ENCODE peak calls at places on chromosome 11, in four cellular contexts. One of them, this sample, is unnamed.

GRCh38 chr11:66192181-66192888 is 76.1 kb upstream of the RAB1B start:
- DNase-seq in A549: no peak
- DNase-seq in fibroblast of lung: no peak
- DNase-seq in hepatocyte: peak
- DNase-seq in this sample: no peak

GRCh38 chr11:129386795-129387390 is 11.2 kb downstream of the BARX2 start:
- DNase-seq in A549: no peak
- DNase-seq in fibroblast of lung: no peak
- DNase-seq in hepatocyte: peak
- DNase-seq in this sample: no peak

GRCh38 chr11:20112291-20113146 is 47.8 kb downstream of the DBX1 start:
- DNase-seq in A549: peak
- DNase-seq in fibroblast of lung: peak
- DNase-seq in hepatocyte: peak
- DNase-seq in this sample: peak

GRCh38 chr11:17686185-17686980 is 33.0 kb upstream of the MYOD1 start:
- DNase-seq in A549: no peak
- DNase-seq in fibroblast of lung: no peak
- DNase-seq in hepatocyte: no peak
- DNase-seq in this sample: no peak

GRCh38 chr11:17780668-17781067 is 46.1 kb downstream of the KCNC1 start:
- DNase-seq in A549: no peak
- DNase-seq in fibroblast of lung: no peak
- DNase-seq in hepatocyte: no peak
- DNase-seq in this sample: no peak

GRCh38 chr11:105229257-105229656 is 89.7 kb upstream of the CARD18 start:
- DNase-seq in A549: no peak
- DNase-seq in fibroblast of lung: peak
- DNase-seq in hepatocyte: no peak
- DNase-seq in this sample: no peak

GRCh38 chr11:117407016-117407415 is 79.4 kb downstream of the CEP164 start:
- DNase-seq in A549: no peak
- DNase-seq in fibroblast of lung: no peak
- DNase-seq in hepatocyte: no peak
- DNase-seq in this sample: no peak

GRCh38 chr11:41245184-41245583 is 214.3 kb downstream of the LRRC4C start:
- DNase-seq in A549: no peak
- DNase-seq in fibroblast of lung: no peak
- DNase-seq in hepatocyte: no peak
- DNase-seq in this sample: no peak

GRCh38 chr11:100682247-100682969 is 4.7 kb upstream of the ARHGAP42 start:
- DNase-seq in A549: no peak
- DNase-seq in fibroblast of lung: peak
- DNase-seq in hepatocyte: peak
- DNase-seq in this sample: peak

GRCh38 chr11:102421262-102421661 is 31.3 kb downstream of the TMEM123 start:
- DNase-seq in A549: no peak
- DNase-seq in fibroblast of lung: no peak
- DNase-seq in hepatocyte: no peak
- DNase-seq in this sample: no peak

GRCh38 chr11:123168236-123168635 is 26.8 kb downstream of the CLMP start:
- DNase-seq in A549: no peak
- DNase-seq in fibroblast of lung: no peak
- DNase-seq in hepatocyte: no peak
- DNase-seq in this sample: no peak

GRCh38 chr11:34331329-34331728 is 26.5 kb downstream of the ABTB2 start:
- DNase-seq in A549: peak
- DNase-seq in fibroblast of lung: peak
- DNase-seq in hepatocyte: no peak
- DNase-seq in this sample: no peak
- H3K4me2 ChIP-seq in A549: peak
- H3K4me2 ChIP-seq in fibroblast of lung: no peak
- H3K4me2 ChIP-seq in hepatocyte: peak
- H3K4me2 ChIP-seq in this sample: no peak

GRCh38 chr11:84740050-84740449 is 887.1 kb downstream of the DLG2 start:
- DNase-seq in A549: no peak
- DNase-seq in fibroblast of lung: no peak
- DNase-seq in hepatocyte: no peak
- DNase-seq in this sample: no peak
- H3K27ac ChIP-seq in A549: no peak
- H3K27ac ChIP-seq in fibroblast of lung: no peak
- H3K27ac ChIP-seq in hepatocyte: no peak
- H3K27ac ChIP-seq in this sample: no peak

GRCh38 chr11:10925149-10925926 is 67.5 kb upstream of the ZBED5 start:
- DNase-seq in A549: no peak
- DNase-seq in fibroblast of lung: no peak
- DNase-seq in hepatocyte: no peak
- DNase-seq in this sample: no peak
- H3K4me2 ChIP-seq in A549: peak
- H3K4me2 ChIP-seq in fibroblast of lung: no peak
- H3K4me2 ChIP-seq in hepatocyte: no peak
- H3K4me2 ChIP-seq in this sample: no peak

DNA sequence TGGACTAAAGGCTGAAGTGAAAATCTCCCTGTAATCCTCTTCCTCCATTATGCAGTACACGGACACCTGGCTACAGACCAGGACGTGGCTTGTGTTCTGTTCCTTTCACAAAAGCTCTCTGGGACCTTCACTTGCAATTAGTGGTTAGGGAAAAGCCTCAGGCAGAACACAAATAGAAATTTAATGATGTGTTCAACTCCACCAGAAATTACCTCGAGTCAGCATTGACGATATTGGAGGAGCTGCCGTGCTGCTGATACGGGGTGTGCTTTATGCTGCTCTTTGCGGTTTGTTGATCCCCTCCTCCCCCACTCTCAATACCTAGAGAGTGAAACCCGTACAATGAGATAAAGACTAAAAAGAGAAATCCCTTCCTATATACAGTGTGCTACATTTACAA is 48.9 kb downstream of the POLD3 start:
- DNase-seq in A549: no peak
- DNase-seq in fibroblast of lung: no peak
- DNase-seq in hepatocyte: no peak
- DNase-seq in this sample: no peak
- H3K27ac ChIP-seq in A549: no peak
- H3K27ac ChIP-seq in fibroblast of lung: no peak
- H3K27ac ChIP-seq in hepatocyte: peak
- H3K27ac ChIP-seq in this sample: no peak

DNA sequence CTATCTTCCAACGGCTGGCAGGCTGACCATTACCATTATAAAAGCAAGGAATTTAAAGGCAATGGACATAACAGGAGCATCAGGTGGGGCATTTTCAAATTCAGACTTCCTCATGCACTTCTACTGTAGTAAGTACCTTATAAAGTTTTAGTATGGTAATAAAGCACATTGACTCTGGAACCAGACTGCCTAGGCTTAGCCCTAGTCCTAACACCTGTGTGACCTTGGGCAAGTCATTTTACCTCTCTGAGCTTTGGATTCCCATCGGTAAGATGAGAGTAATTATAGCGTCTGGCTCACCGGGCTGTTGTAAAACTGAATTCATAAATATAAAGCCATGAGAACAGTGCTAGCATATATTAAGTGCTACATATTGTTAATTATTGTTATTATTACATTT is 69.2 kb upstream of the OLFML1 start:
- DNase-seq in A549: no peak
- DNase-seq in fibroblast of lung: no peak
- DNase-seq in hepatocyte: no peak
- DNase-seq in this sample: no peak
- H3K4me2 ChIP-seq in A549: no peak
- H3K4me2 ChIP-seq in fibroblast of lung: no peak
- H3K4me2 ChIP-seq in hepatocyte: no peak
- H3K4me2 ChIP-seq in this sample: no peak

GRCh38 chr11:118592616-118593367 is 14.6 kb upstream of the PHLDB1 start:
- DNase-seq in A549: no peak
- DNase-seq in fibroblast of lung: no peak
- DNase-seq in hepatocyte: no peak
- DNase-seq in this sample: no peak
- H3K27ac ChIP-seq in A549: no peak
- H3K27ac ChIP-seq in fibroblast of lung: no peak
- H3K27ac ChIP-seq in hepatocyte: no peak
- H3K27ac ChIP-seq in this sample: no peak

GRCh38 chr11:113534625-113535024 is 59.4 kb upstream of the DRD2 start:
- DNase-seq in A549: no peak
- DNase-seq in fibroblast of lung: no peak
- DNase-seq in hepatocyte: no peak
- DNase-seq in this sample: no peak
- H3K4me2 ChIP-seq in A549: no peak
- H3K4me2 ChIP-seq in fibroblast of lung: no peak
- H3K4me2 ChIP-seq in hepatocyte: no peak
- H3K4me2 ChIP-seq in this sample: no peak

GRCh38 chr11:11313902-11314692 is 39.0 kb downstream of the CSNK2A3 start:
- DNase-seq in A549: no peak
- DNase-seq in fibroblast of lung: no peak
- DNase-seq in hepatocyte: no peak
- DNase-seq in this sample: no peak
- H3K27ac ChIP-seq in A549: peak
- H3K27ac ChIP-seq in fibroblast of lung: no peak
- H3K27ac ChIP-seq in hepatocyte: no peak
- H3K27ac ChIP-seq in this sample: no peak

GRCh38 chr11:112587664-112588063 is 327.0 kb upstream of the PLET1 start:
- DNase-seq in A549: no peak
- DNase-seq in fibroblast of lung: no peak
- DNase-seq in hepatocyte: no peak
- DNase-seq in this sample: no peak
- H3K4me2 ChIP-seq in A549: no peak
- H3K4me2 ChIP-seq in fibroblast of lung: no peak
- H3K4me2 ChIP-seq in hepatocyte: no peak
- H3K4me2 ChIP-seq in this sample: no peak